ENCODE peak calls at places on chromosomes 4 and X, in five cellular contexts. One of them, this sample, is unnamed.

GRCh38 chrX:107704181-107704580 is 71.4 kb downstream of the TSC22D3 start:
- DNase-seq in HepG2: no peak
- DNase-seq in endothelial cell: no peak
- DNase-seq in fibroblast of lung: no peak
- DNase-seq in WTC11: no peak
- DNase-seq in this sample: no peak

GRCh38 chr4:176142253-176142652 is 53.1 kb downstream of the SPATA4 start:
- DNase-seq in HepG2: no peak
- DNase-seq in endothelial cell: no peak
- DNase-seq in fibroblast of lung: no peak
- DNase-seq in WTC11: no peak
- DNase-seq in this sample: no peak

GRCh38 chrX:6228720-6229119 is at the start of gene NLGN4X:
- DNase-seq in HepG2: no peak
- DNase-seq in endothelial cell: peak
- DNase-seq in fibroblast of lung: peak
- DNase-seq in WTC11: peak
- DNase-seq in this sample: no peak

GRCh38 chr4:4580494-4580893 is 38.6 kb upstream of the STX18 start:
- DNase-seq in HepG2: no peak
- DNase-seq in endothelial cell: no peak
- DNase-seq in fibroblast of lung: no peak
- DNase-seq in WTC11: no peak
- DNase-seq in this sample: no peak

GRCh38 chr4:54516556-54517215 is 141.1 kb upstream of the KIT start:
- DNase-seq in HepG2: no peak
- DNase-seq in endothelial cell: no peak
- DNase-seq in fibroblast of lung: no peak
- DNase-seq in WTC11: no peak
- DNase-seq in this sample: no peak

GRCh38 chrX:31593353-31593752 is 521.5 kb upstream of the FTHL17 start:
- DNase-seq in HepG2: no peak
- DNase-seq in endothelial cell: no peak
- DNase-seq in fibroblast of lung: no peak
- DNase-seq in WTC11: no peak
- DNase-seq in this sample: no peak

GRCh38 chr4:66071911-66072310 is 401.6 kb upstream of the EPHA5 start:
- DNase-seq in HepG2: no peak
- DNase-seq in endothelial cell: no peak
- DNase-seq in fibroblast of lung: peak
- DNase-seq in WTC11: no peak
- DNase-seq in this sample: no peak

GRCh38 chrX:84724576-84724975 is 222.3 kb upstream of the HDX start:
- DNase-seq in HepG2: no peak
- DNase-seq in endothelial cell: no peak
- DNase-seq in fibroblast of lung: no peak
- DNase-seq in WTC11: no peak
- DNase-seq in this sample: no peak

GRCh38 chrX:112051546-112051945 is 31.0 kb downstream of the TRPC5 start:
- DNase-seq in HepG2: no peak
- DNase-seq in endothelial cell: no peak
- DNase-seq in fibroblast of lung: no peak
- DNase-seq in WTC11: no peak
- DNase-seq in this sample: no peak

GRCh38 chr4:184028571-184028996 is 123.5 kb downstream of the STOX2 start:
- DNase-seq in HepG2: no peak
- DNase-seq in endothelial cell: no peak
- DNase-seq in fibroblast of lung: no peak
- DNase-seq in WTC11: no peak
- DNase-seq in this sample: no peak

GRCh38 chr4:144634978-144635747 is 10.8 kb upstream of the HHIP start:
- DNase-seq in HepG2: no peak
- DNase-seq in endothelial cell: no peak
- DNase-seq in fibroblast of lung: no peak
- DNase-seq in WTC11: no peak
- DNase-seq in this sample: no peak

GRCh38 chrX:150517303-150517896 is 51.0 kb upstream of the MTM1 start:
- DNase-seq in HepG2: no peak
- DNase-seq in endothelial cell: no peak
- DNase-seq in fibroblast of lung: no peak
- DNase-seq in WTC11: no peak
- DNase-seq in this sample: no peak

GRCh38 chr4:152099555-152099954 is 338.7 kb upstream of the GATB start:
- DNase-seq in HepG2: no peak
- DNase-seq in endothelial cell: no peak
- DNase-seq in fibroblast of lung: no peak
- DNase-seq in WTC11: no peak
- DNase-seq in this sample: no peak
- TF ChIP-seq CTCF in HepG2: no peak
- TF ChIP-seq CTCF in endothelial cell: no peak
- TF ChIP-seq CTCF in fibroblast of lung: no peak
- TF ChIP-seq CTCF in WTC11: no peak
- TF ChIP-seq CTCF in this sample: no peak

DNA sequence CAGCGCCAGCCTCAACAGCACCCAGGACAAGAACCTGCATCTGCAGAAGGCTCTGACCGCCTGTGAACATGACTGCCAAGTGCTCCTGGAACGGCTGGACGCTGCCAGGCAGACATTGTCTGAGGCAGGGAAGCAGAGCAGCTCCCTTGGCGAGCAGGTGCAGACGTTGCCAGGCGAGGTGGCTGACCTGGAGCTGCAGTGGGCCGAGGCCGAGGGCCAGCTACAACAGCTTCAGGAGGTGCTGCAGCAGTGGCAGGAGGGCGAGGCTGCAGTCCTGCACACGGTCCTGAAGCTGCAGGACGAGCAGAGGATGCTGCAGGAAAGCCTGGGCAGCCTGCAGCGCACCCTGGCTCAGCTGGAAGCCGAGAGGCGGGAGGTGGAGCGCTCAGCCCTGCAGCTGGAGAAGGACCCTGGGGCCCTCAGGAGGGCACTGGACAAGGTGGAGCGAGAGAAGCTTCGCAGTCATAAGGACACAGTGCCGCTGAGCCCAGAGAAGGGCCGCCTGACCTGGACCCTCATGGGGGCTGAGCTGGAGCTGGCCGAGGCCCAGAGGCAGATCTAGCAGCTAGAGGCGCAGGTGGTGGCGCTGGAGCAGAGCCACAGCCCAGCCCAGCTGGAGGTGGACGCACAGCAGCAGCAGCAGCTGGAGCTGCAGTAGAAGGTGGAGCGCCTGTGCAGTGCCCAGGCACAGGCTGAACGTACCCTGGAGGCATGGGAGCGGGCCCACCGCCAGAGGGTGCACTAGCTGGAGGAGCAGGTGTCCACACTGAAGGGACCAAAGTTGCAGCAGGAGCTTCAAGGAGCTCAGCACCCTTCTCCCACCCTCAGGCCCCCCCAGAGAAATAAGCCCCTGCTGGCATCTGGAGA is 16.4 kb downstream of the SMIM10L2A start:
- DNase-seq in HepG2: peak
- DNase-seq in endothelial cell: peak
- DNase-seq in fibroblast of lung: no peak
- DNase-seq in WTC11: peak
- DNase-seq in this sample: no peak
- TF ChIP-seq CTCF in HepG2: peak
- TF ChIP-seq CTCF in endothelial cell: no peak
- TF ChIP-seq CTCF in fibroblast of lung: no peak
- TF ChIP-seq CTCF in WTC11: no peak
- TF ChIP-seq CTCF in this sample: no peak

DNA sequence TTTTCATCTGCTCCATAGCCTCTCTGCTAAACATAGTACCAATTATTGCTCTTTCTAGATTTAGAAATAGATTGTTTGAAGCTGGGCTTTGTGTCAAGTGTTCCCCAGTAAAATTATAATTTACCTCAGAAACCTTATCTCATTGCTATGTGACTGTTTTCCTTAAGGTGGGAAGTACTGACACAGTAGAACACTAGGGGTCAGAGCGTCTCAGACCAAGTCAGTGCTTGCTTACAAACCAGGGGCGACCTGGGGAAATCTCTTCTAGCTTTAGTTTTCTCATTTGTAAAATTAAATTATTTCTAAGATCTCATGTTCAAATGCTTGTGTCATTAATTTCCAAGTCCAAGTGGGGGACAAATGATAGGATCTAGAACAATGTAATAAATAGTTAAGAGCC is 360.4 kb downstream of the RAPGEF2 start:
- DNase-seq in HepG2: no peak
- DNase-seq in endothelial cell: no peak
- DNase-seq in fibroblast of lung: no peak
- DNase-seq in WTC11: no peak
- DNase-seq in this sample: no peak
- TF ChIP-seq CTCF in HepG2: no peak
- TF ChIP-seq CTCF in endothelial cell: no peak
- TF ChIP-seq CTCF in fibroblast of lung: no peak
- TF ChIP-seq CTCF in WTC11: no peak
- TF ChIP-seq CTCF in this sample: no peak

GRCh38 chr4:55543858-55544257 is 2.9 kb downstream of the CLOCK start:
- DNase-seq in HepG2: no peak
- DNase-seq in endothelial cell: no peak
- DNase-seq in fibroblast of lung: peak
- DNase-seq in WTC11: no peak
- DNase-seq in this sample: no peak
- TF ChIP-seq CTCF in HepG2: no peak
- TF ChIP-seq CTCF in endothelial cell: peak
- TF ChIP-seq CTCF in fibroblast of lung: no peak
- TF ChIP-seq CTCF in WTC11: no peak
- TF ChIP-seq CTCF in this sample: no peak

GRCh38 chr4:24736066-24736465 is 59.3 kb upstream of the SOD3 start:
- DNase-seq in HepG2: no peak
- DNase-seq in endothelial cell: no peak
- DNase-seq in fibroblast of lung: no peak
- DNase-seq in WTC11: peak
- DNase-seq in this sample: no peak
- TF ChIP-seq CTCF in HepG2: peak
- TF ChIP-seq CTCF in endothelial cell: no peak
- TF ChIP-seq CTCF in fibroblast of lung: peak
- TF ChIP-seq CTCF in WTC11: peak
- TF ChIP-seq CTCF in this sample: no peak

GRCh38 chr4:158411180-158411721 is 110.4 kb upstream of the RXFP1 start:
- DNase-seq in HepG2: no peak
- DNase-seq in endothelial cell: no peak
- DNase-seq in fibroblast of lung: no peak
- DNase-seq in WTC11: no peak
- DNase-seq in this sample: no peak

DNA sequence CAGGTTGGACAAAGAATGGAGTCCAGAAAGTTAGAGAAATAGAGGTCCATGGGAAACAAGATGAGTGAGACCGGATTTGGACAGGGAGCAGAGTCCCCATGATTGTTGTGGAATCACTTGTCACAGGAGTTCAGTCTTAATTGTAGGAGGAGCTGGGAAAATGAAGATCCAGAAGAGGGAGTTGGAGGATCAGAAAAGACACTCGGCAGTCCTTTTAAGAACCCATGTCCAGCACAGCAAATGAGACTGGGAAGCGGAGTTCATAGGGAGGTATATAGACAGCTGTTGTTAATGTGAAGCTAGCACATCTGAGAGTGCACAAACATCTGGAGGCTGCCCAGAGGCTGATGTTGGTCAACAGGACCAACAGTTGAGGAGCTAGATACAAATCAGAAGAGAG is 111.4 kb upstream of the RXFP1 start:
- DNase-seq in HepG2: no peak
- DNase-seq in endothelial cell: no peak
- DNase-seq in fibroblast of lung: no peak
- DNase-seq in WTC11: no peak
- DNase-seq in this sample: no peak
- TF ChIP-seq CTCF in HepG2: no peak
- TF ChIP-seq CTCF in endothelial cell: no peak
- TF ChIP-seq CTCF in fibroblast of lung: peak
- TF ChIP-seq CTCF in WTC11: no peak
- TF ChIP-seq CTCF in this sample: no peak